ENCODE peak calls at places on chromosomes 12 and 14, in four cellular contexts. W is aorta, A is non-pigmented ciliary epithelial cell, M is activated T-cell treated with anti-CD3 and anti-CD28 coated beads for 1 hour. Z is an unnamed sample.

GRCh38 chr14:71758198-71758955 is 173.9 kb upstream of the RGS6 start:
- DNase-seq in W (no peak), A (no peak), M (no peak), Z (no peak)

GRCh38 chr12:80490329-80490728 is 46.3 kb downstream of the PTPRQ start:
- DNase-seq in W (no peak), A (no peak), M (no peak), Z (no peak)

GRCh38 chr14:97445367-97445766 is 648.2 kb downstream of the VRK1 start:
- DNase-seq in W (no peak), A (no peak), M (no peak), Z (no peak)

GRCh38 chr12:22668441-22668840 is 43.5 kb downstream of the ETNK1 start:
- DNase-seq in W (no peak), A (no peak), M (no peak), Z (no peak)

GRCh38 chr12:106226884-106227640 is 20.8 kb downstream of the CKAP4 start:
- DNase-seq in W (no peak), A (no peak), M (no peak), Z (peak)

GRCh38 chr12:79546461-79547043 is 144.2 kb downstream of the PAWR start:
- DNase-seq in W (no peak), A (no peak), M (no peak), Z (no peak)

GRCh38 chr12:67780580-67781084 is 132.1 kb downstream of the DYRK2 start:
- DNase-seq in W (no peak), A (no peak), M (no peak), Z (no peak)

GRCh38 chr14:89418452-89418851 is 1.4 kb upstream of the FOXN3 start:
- DNase-seq in W (no peak), A (no peak), M (no peak), Z (no peak)

GRCh38 chr14:22536853-22537338 is 52.1 kb downstream of the DAD1 start:
- DNase-seq in W (peak), A (peak), M (peak), Z (no peak)

GRCh38 chr14:31270196-31270772 is 62.7 kb upstream of the HECTD1 start:
- DNase-seq in W (no peak), A (no peak), M (no peak), Z (no peak)

GRCh38 chr12:70154960-70155589 is 88.2 kb upstream of the CNOT2 start:
- DNase-seq in W (no peak), A (no peak), M (no peak), Z (no peak)